ENCODE peak calls at places on chromosomes 7 and 10, in nine cellular contexts. B, Q, L, A, E, G, K, R and I are unnamed samples.

GRCh38 chr10:119205926-119206602 is 1.3 kb upstream of the GRK5 start:
- DNase-seq in G (peak), Q (no peak), L (no peak), K (no peak), A (no peak), B (peak), R (peak), E (peak), I (no peak)

GRCh38 chr7:153087498-153087897 is 327.9 kb downstream of the ACTR3B start:
- DNase-seq in E (no peak), K (no peak), B (no peak), A (no peak), L (no peak), Q (no peak), G (no peak), R (no peak), I (no peak)

GRCh38 chr10:69728335-69728861 is 73.3 kb upstream of the COL13A1 start:
- DNase-seq in A (no peak), L (no peak), R (no peak), Q (peak), K (peak), G (no peak), E (no peak), B (no peak), I (peak)

GRCh38 chr7:116097365-116098009 is 66.9 kb upstream of the TFEC start:
- DNase-seq in K (peak), L (peak), A (no peak), E (no peak), B (no peak), G (no peak), R (no peak), Q (peak), I (peak)

GRCh38 chr7:105590793-105591192 is 9.5 kb upstream of the EFCAB10 start:
- DNase-seq in G (no peak), L (no peak), A (no peak), B (no peak), K (no peak), E (no peak), Q (no peak), R (no peak), I (no peak)

GRCh38 chr10:35130588-35131146 is 4.0 kb downstream of the CREM start:
- DNase-seq in G (no peak), K (no peak), E (no peak), A (no peak), B (no peak), L (no peak), Q (no peak), R (no peak), I (no peak)

GRCh38 chr10:103021897-103022286 is 103.8 kb downstream of the CNNM2 start:
- DNase-seq in R (no peak), L (no peak), E (no peak), Q (peak), G (no peak), B (no peak), K (peak), A (no peak), I (peak)

GRCh38 chr10:22598488-22598887 is 115.9 kb downstream of the PIP4K2A start:
- DNase-seq in Q (no peak), E (no peak), A (no peak), L (no peak), B (no peak), K (no peak), R (no peak), G (no peak), I (no peak)

GRCh38 chr10:13352519-13352918 is 4.4 kb upstream of the SEPHS1 start:
- DNase-seq in Q (no peak), L (no peak), E (no peak), G (peak), B (no peak), A (no peak), R (no peak), K (no peak), I (no peak)
- TF ChIP-seq CTCF in Q (no peak), L (peak), E (no peak), G (peak), B (no peak), A (no peak), R (no peak), K (no peak), I (no peak)

DNA sequence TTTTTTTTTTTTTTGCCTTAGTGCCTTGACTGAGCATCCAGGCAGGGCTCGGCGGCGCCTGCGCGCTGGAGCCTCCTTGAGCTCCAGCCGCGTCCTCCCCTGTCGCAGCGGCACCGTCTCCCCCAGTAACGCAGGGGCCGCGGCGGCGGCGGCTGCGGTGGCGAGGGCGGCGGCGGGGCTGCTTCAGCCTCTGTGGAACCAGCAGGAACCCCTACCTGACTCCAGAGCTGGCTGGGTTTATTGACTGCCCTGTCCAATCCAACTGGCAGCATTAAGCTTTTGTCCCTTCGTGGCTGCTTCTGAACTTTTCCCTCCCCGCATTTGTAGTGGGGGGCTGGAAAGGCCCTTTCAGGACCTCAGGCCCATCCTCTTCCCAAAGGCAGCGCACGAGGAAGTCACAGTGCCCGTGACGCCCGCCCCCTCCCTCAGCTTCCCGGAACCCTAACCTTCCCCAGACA is at the start of gene GPR85:
- DNase-seq in L (no peak), R (peak), Q (peak), G (no peak), K (peak), B (peak), A (no peak), E (peak), I (peak)
- H3K4me3 ChIP-seq in L (no peak), R (peak), Q (peak), G (no peak), K (peak), B (no peak), A (no peak), E (peak), I (peak)

GRCh38 chr7:20993693-20994092 is 207.0 kb upstream of the SP8 start:
- DNase-seq in R (no peak), G (no peak), B (no peak), L (no peak), A (no peak), Q (no peak), E (no peak), K (no peak), I (no peak)

GRCh38 chr7:20991544-20991943 is 204.9 kb upstream of the SP8 start:
- DNase-seq in B (no peak), K (no peak), L (no peak), A (no peak), E (no peak), Q (no peak), R (no peak), G (no peak), I (no peak)
- TF ChIP-seq CTCF in B (no peak), K (no peak), L (peak), A (no peak), E (no peak), Q (no peak), R (no peak), G (no peak), I (no peak)

GRCh38 chr10:14692344-14693199 is 82.1 kb downstream of the FAM107B start:
- DNase-seq in Q (no peak), L (no peak), A (no peak), R (no peak), E (no peak), K (no peak), G (no peak), B (no peak), I (no peak)

GRCh38 chr10:14686356-14686755 is 88.3 kb downstream of the FAM107B start:
- DNase-seq in A (no peak), B (no peak), K (no peak), Q (no peak), R (no peak), E (no peak), G (peak), L (no peak), I (no peak)

GRCh38 chr10:14691359-14691758 is 83.3 kb downstream of the FAM107B start:
- DNase-seq in E (no peak), G (no peak), Q (no peak), A (no peak), K (no peak), L (no peak), R (no peak), B (peak), I (no peak)

GRCh38 chr10:14687340-14687739 is 87.4 kb downstream of the FAM107B start:
- DNase-seq in Q (no peak), K (no peak), L (no peak), A (no peak), E (no peak), B (no peak), R (no peak), G (no peak), I (no peak)

DNA sequence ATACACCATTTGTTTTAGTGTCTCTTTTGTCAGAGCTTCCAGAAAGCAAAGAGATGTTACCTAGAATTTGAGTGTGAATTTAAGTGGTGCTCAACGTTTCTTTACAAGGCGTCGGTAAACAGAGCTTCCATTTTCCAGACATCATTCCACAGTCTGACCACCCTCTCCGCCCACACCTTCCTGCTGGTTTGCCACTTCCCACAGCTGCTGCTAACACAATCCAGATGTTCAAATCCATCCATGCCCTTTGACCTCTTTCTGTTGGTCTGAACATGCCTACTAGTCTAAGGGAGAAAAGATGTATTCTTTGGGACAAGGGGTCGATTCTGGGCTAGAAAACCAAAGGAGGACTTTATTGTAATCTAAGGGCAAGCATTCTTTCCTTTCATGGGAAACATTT is 86.1 kb downstream of the FAM107B start:
- DNase-seq in B (no peak), K (peak), L (no peak), R (no peak), E (peak), G (no peak), A (no peak), Q (peak), I (peak)
- H3K4me3 ChIP-seq in B (no peak), K (no peak), L (no peak), R (no peak), E (no peak), G (no peak), A (no peak), Q (no peak), I (no peak)

GRCh38 chr7:78212476-78213060 is 414.0 kb downstream of the PHTF2 start:
- DNase-seq in E (no peak), L (no peak), Q (peak), G (no peak), B (no peak), K (no peak), R (no peak), A (no peak), I (no peak)

GRCh38 chr7:78203042-78203720 is 404.6 kb downstream of the PHTF2 start:
- DNase-seq in K (no peak), B (no peak), Q (peak), E (no peak), L (no peak), G (no peak), R (no peak), A (no peak), I (peak)

DNA sequence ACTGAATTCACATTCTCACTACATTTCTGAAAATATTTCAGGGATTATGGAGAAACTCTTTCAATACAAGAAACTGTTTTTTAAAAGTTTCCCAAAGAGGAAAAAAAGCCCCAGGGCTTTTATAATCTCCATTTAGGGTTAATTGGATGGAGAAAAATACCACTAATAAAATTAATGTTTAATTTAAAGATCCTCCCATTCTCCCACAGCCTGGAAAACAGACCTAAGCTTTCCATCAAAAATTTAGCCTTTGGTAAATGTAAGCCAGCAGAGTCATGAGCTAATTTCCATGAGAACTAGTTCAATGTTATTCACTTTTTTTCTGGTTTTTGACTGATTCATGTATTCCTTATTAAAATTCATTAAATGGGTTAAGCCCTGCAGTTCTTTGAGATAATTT is 408.7 kb downstream of the PHTF2 start:
- DNase-seq in E (no peak), Q (no peak), K (no peak), A (no peak), B (no peak), R (no peak), L (no peak), G (no peak), I (no peak)
- TF ChIP-seq CTCF in E (no peak), Q (no peak), K (no peak), A (no peak), B (no peak), R (no peak), L (no peak), G (no peak), I (no peak)